ENCODE peak calls at places on chromosomes 6 and 20, in ten cellular contexts. G, X, D, C, M, Z, S, L, I and O are unnamed samples.

GRCh38 chr6:138012682-138013081 is 94.5 kb downstream of the PERP start:
- DNase-seq in G (no peak), X (no peak), D (peak; percentile 36), C (peak; percentile 24), M (no peak), Z (no peak), S (no peak), L (no peak), I (no peak), O (no peak)

GRCh38 chr6:89260310-89260709 is 43.2 kb upstream of the GABRR1 start:
- DNase-seq in G (peak; percentile 92), X (no peak), D (no peak), C (no peak), M (no peak), Z (no peak), S (peak; percentile 47), L (no peak), I (peak; percentile 43), O (no peak)

GRCh38 chr6:161033667-161034066 is 42.1 kb downstream of the MAP3K4 start:
- DNase-seq in G (no peak), X (no peak), D (no peak), C (no peak), M (no peak), Z (no peak), S (no peak), L (no peak), I (no peak), O (no peak)

GRCh38 chr6:129486333-129486732 is 223.6 kb downstream of the ARHGAP18 start:
- DNase-seq in G (no peak), X (no peak), D (no peak), C (no peak), M (no peak), Z (no peak), S (no peak), L (no peak), I (no peak), O (no peak)

GRCh38 chr6:9699890-9700289 is 715.0 kb downstream of the TFAP2A start:
- DNase-seq in G (no peak), X (no peak), D (no peak), C (no peak), M (no peak), Z (peak; percentile 26), S (no peak), L (no peak), I (no peak), O (peak; percentile 35)

GRCh38 chr20:31560900-31561598 is 44.0 kb upstream of the ID1 start:
- DNase-seq in G (peak; percentile 10), X (no peak), D (peak; percentile 87), C (peak; percentile 66), M (peak; percentile 88), Z (peak; percentile 94), S (no peak), L (no peak), I (no peak), O (peak; percentile 94)

GRCh38 chr6:7916959-7917358 is 6.4 kb upstream of the TXNDC5 start:
- DNase-seq in G (no peak), X (no peak), D (no peak), C (no peak), M (no peak), Z (no peak), S (no peak), L (no peak), I (no peak), O (no peak)

GRCh38 chr20:53582574-53583351 is 10.9 kb downstream of the ZNF217 start:
- DNase-seq in G (no peak), X (peak; percentile 42), D (peak; percentile 49), C (peak; percentile 46), M (peak; percentile 70), Z (peak; percentile 65), S (no peak), L (peak; percentile 55), I (peak; percentile 49), O (peak; percentile 71)

GRCh38 chr6:138078491-138078890 is 28.7 kb downstream of the PERP start:
- DNase-seq in G (no peak), X (no peak), D (no peak), C (no peak), M (no peak), Z (no peak), S (no peak), L (no peak), I (no peak), O (no peak)

GRCh38 chr6:110665600-110665999 is 149.7 kb downstream of the CDK19 start:
- DNase-seq in G (no peak), X (no peak), D (no peak), C (no peak), M (no peak), Z (no peak), S (no peak), L (no peak), I (no peak), O (no peak)

GRCh38 chr6:7204726-7205125 is 97.0 kb downstream of the RREB1 start:
- DNase-seq in G (no peak), X (no peak), D (no peak), C (no peak), M (no peak), Z (no peak), S (no peak), L (no peak), I (no peak), O (no peak)

GRCh38 chr20:25065625-25066338 is 7.8 kb upstream of the ACSS1 start:
- DNase-seq in G (peak; percentile 65), X (peak; percentile 59), D (peak; percentile 29), C (peak; percentile 53), M (no peak), Z (peak; percentile 60), S (peak; percentile 65), L (no peak), I (peak; percentile 31), O (peak; percentile 71)

GRCh38 chr6:87093651-87094050 is 1.3 kb downstream of the CGA start:
- DNase-seq in G (no peak), X (no peak), D (no peak), C (no peak), M (no peak), Z (peak; percentile 3), S (no peak), L (no peak), I (no peak), O (no peak)

GRCh38 chr6:33848498-33848897 is 44.7 kb upstream of the MLN start:
- DNase-seq in G (no peak), X (no peak), D (no peak), C (no peak), M (no peak), Z (no peak), S (peak; percentile 79), L (no peak), I (no peak), O (no peak)